ENCODE peak calls at places on chromosomes 13 and 19, in six cellular contexts. F is Calu3; S is sciatic nerve; V is activated naive CD8-positive, alpha-beta T cell treated with anti-CD3 and anti-CD28 coated beads for 36 hours; Y is activated CD4-positive, alpha-beta T cell treated with anti-CD3 and anti-CD28 coated beads, Interleukin-2, amount 10 ng/mL, durations not matched to agents 7 days and 5 days; E is Daoy. C is an unnamed sample.

GRCh38 chr13:46327256-46327655 is 59.8 kb downstream of the RUBCNL start:
- DNase-seq in E (no peak), S (no peak), F (no peak), V (no peak), Y (no peak), C (no peak)

GRCh38 chr13:95535243-95535642 is 17.3 kb upstream of the CLDN10 start:
- DNase-seq in Y (no peak), V (no peak), S (no peak), E (peak), F (peak), C (no peak)

GRCh38 chr19:45526143-45526542 is 18.9 kb downstream of the VASP start:
- DNase-seq in V (no peak), S (peak), Y (no peak), F (peak), E (peak), C (peak)

GRCh38 chr19:51489113-51489512 is 10.8 kb downstream of the CEACAM18 start:
- DNase-seq in V (peak), E (no peak), Y (no peak), F (no peak), S (no peak), C (no peak)

GRCh38 chr13:98717256-98717655 is 35.2 kb downstream of the SLC15A1 start:
- DNase-seq in F (no peak), S (no peak), V (no peak), E (no peak), Y (no peak), C (no peak)

GRCh38 chr13:45413826-45414312 is 4.3 kb downstream of the SLC25A30 start:
- DNase-seq in E (no peak), V (no peak), F (no peak), S (no peak), Y (no peak), C (no peak)

GRCh38 chr19:296476-297225 is 5.4 kb upstream of the PLPP2 start:
- DNase-seq in F (no peak), E (no peak), V (no peak), Y (no peak), S (no peak), C (no peak)

GRCh38 chr13:96053003-96053703 is at the start of gene UGGT2:
- DNase-seq in Y (no peak), S (peak), E (peak), F (peak), V (peak), C (peak)

GRCh38 chr19:30344446-30345425 is 27.4 kb upstream of the ZNF536 start:
- DNase-seq in F (no peak), E (peak), Y (no peak), S (no peak), V (no peak), C (no peak)

GRCh38 chr13:39956036-39956435 is 300.6 kb downstream of the COG6 start:
- DNase-seq in S (no peak), Y (peak), F (no peak), V (peak), E (peak), C (no peak)

GRCh38 chr13:59531571-59532091 is 632.1 kb downstream of the DIAPH3 start:
- DNase-seq in S (peak), F (peak), Y (peak), E (peak), V (no peak), C (peak)

GRCh38 chr13:40120781-40121180 is 465.3 kb downstream of the COG6 start:
- DNase-seq in S (no peak), Y (no peak), E (no peak), F (no peak), V (no peak), C (no peak)

GRCh38 chr19:18397242-18398202 is at the start of gene LRRC25:
- DNase-seq in E (no peak), S (peak), F (no peak), Y (no peak), V (no peak), C (no peak)

GRCh38 chr19:18357442-18358264 is 17.3 kb downstream of the PGPEP1 start:
- DNase-seq in V (no peak), E (no peak), S (no peak), F (no peak), Y (no peak), C (no peak)

GRCh38 chr13:100234524-100235136 is 145.7 kb downstream of the PCCA start:
- DNase-seq in F (no peak), V (no peak), S (no peak), Y (no peak), E (peak), C (no peak)

GRCh38 chr19:3819989-3820388 is 33.8 kb upstream of the MATK start:
- DNase-seq in S (no peak), Y (no peak), V (no peak), F (no peak), E (no peak), C (no peak)

GRCh38 chr13:108155185-108156106 is 59.9 kb downstream of the LIG4 start:
- DNase-seq in Y (peak), S (peak), V (peak), E (peak), F (peak), C (peak)

GRCh38 chr19:940591-941291 is 14.9 kb downstream of the ARID3A start:
- DNase-seq in S (peak), E (peak), V (peak), Y (peak), F (peak), C (peak)

GRCh38 chr19:18833141-18833476 is 1.4 kb downstream of the UPF1 start:
- DNase-seq in Y (no peak), E (no peak), S (no peak), F (no peak), V (no peak), C (no peak)

GRCh38 chr13:49305824-49306425 is 58.2 kb downstream of the CDADC1 start:
- DNase-seq in Y (no peak), V (no peak), F (no peak), S (peak), E (no peak), C (no peak)

GRCh38 chr19:15841875-15842569 is 26.6 kb upstream of the OR10H1 start:
- DNase-seq in Y (no peak), E (peak), F (no peak), S (no peak), V (peak), C (no peak)

GRCh38 chr19:35871611-35872010 is 3.2 kb downstream of the APLP1 start:
- DNase-seq in S (no peak), F (no peak), E (no peak), V (no peak), Y (no peak), C (no peak)

GRCh38 chr19:19385900-19386339 is 19.6 kb upstream of the GATAD2A start:
- DNase-seq in S (peak), Y (peak), E (no peak), F (no peak), V (no peak), C (no peak)

GRCh38 chr13:37531054-37531453 is 67.5 kb downstream of the POSTN start:
- DNase-seq in Y (no peak), S (no peak), V (no peak), F (no peak), E (no peak), C (no peak)

GRCh38 chr19:42295831-42296525 is 6.0 kb upstream of the PRR19 start:
- DNase-seq in S (peak), F (peak), E (peak), Y (peak), V (peak), C (peak)

GRCh38 chr13:102873653-102874052 is 27.8 kb downstream of the ERCC5 start:
- DNase-seq in Y (no peak), E (peak), S (no peak), V (no peak), F (no peak), C (no peak)

GRCh38 chr19:55082023-55082851 is 6.6 kb downstream of the EPS8L1 start:
- DNase-seq in E (peak), F (no peak), Y (peak), S (no peak), V (peak), C (no peak)

GRCh38 chr19:2978467-2978767 is 1.1 kb downstream of the TLE6 start:
- DNase-seq in S (no peak), Y (no peak), F (no peak), E (no peak), V (no peak), C (no peak)

GRCh38 chr19:29321116-29321515 is 108.2 kb upstream of the UQCRFS1 start:
- DNase-seq in V (no peak), Y (no peak), S (no peak), E (no peak), F (no peak), C (no peak)

GRCh38 chr13:91785435-91786137 is 387.2 kb downstream of the GPC5 start:
- DNase-seq in S (no peak), E (no peak), V (no peak), Y (no peak), F (no peak), C (no peak)